ENCODE peak calls at places on chromosomes 1 and 21, in six cellular contexts. G, X, U, D, O and K are unnamed samples.

GRCh38 chr1:91784191-91784590 is 101.8 kb downstream of the TGFBR3 start:
- DNase-seq in X (no peak), U (no peak), O (no peak), G (no peak), D (no peak), K (no peak)

GRCh38 chr21:40853956-40854688 is 7.2 kb upstream of the DSCAM start:
- DNase-seq in O (no peak), X (no peak), G (no peak), D (no peak), U (no peak), K (no peak)

GRCh38 chr1:245621589-245621988 is 466.8 kb downstream of the KIF26B start:
- DNase-seq in G (no peak), O (no peak), U (peak; percentile 35), D (no peak), X (no peak), K (no peak)

GRCh38 chr1:66426231-66426853 is 107.6 kb upstream of the SGIP1 start:
- DNase-seq in O (no peak), X (no peak), G (no peak), D (no peak), U (peak; percentile 30), K (no peak)

GRCh38 chr1:207972350-207972749 is 61.4 kb upstream of the CD34 start:
- DNase-seq in O (no peak), U (no peak), D (no peak), X (no peak), G (no peak), K (no peak)

GRCh38 chr1:208007938-208008342 is 97.0 kb upstream of the CD34 start:
- DNase-seq in D (no peak), X (no peak), U (peak; percentile 89), G (no peak), O (no peak), K (no peak)

GRCh38 chr1:230066466-230067404 is at the start of gene GALNT2:
- DNase-seq in O (peak; percentile 90), G (peak; percentile 92), X (peak; percentile 96), U (peak; percentile 82), D (peak; percentile 87), K (peak; percentile 96)

GRCh38 chr1:81172483-81172882 is 628.3 kb upstream of the ADGRL2 start:
- DNase-seq in O (no peak), G (no peak), D (no peak), U (no peak), X (no peak), K (no peak)

GRCh38 chr1:111648826-111649225 is 29.2 kb downstream of the RAP1A start:
- DNase-seq in O (peak; percentile 33), U (no peak), G (no peak), D (peak; percentile 19), X (no peak), K (no peak)

GRCh38 chr1:38587734-38588133 is 271.8 kb downstream of the RRAGC start:
- DNase-seq in X (no peak), U (no peak), D (peak; percentile 18), O (peak; percentile 53), G (no peak), K (no peak)

GRCh38 chr1:35929730-35930592 is 944 bp upstream of the AGO3 start:
- DNase-seq in O (peak; percentile 53), D (peak; percentile 51), U (peak; percentile 67), G (peak; percentile 84), X (peak; percentile 65), K (peak; percentile 46)

GRCh38 chr1:198672124-198672523 is 33.3 kb downstream of the PTPRC start:
- DNase-seq in O (no peak), U (peak; percentile 89), X (no peak), G (no peak), D (no peak), K (no peak)

GRCh38 chr1:234611799-234612351 is 1.9 kb upstream of the IRF2BP2 start:
- DNase-seq in D (peak; percentile 45), X (peak; percentile 72), G (no peak), O (peak; percentile 38), U (no peak), K (peak; percentile 59)

GRCh38 chr1:113283914-113284313 is 106.4 kb upstream of the MAGI3 start:
- DNase-seq in U (peak; percentile 18), O (no peak), D (no peak), G (no peak), X (no peak), K (no peak)

GRCh38 chr1:229296541-229296941 is 25.6 kb downstream of the RAB4A start:
- DNase-seq in O (peak; percentile 24), G (no peak), X (peak; percentile 48), U (peak; percentile 83), D (peak; percentile 38), K (no peak)

GRCh38 chr1:236604218-236605029 is at the start of gene HEATR1:
- DNase-seq in G (peak; percentile 98), O (peak; percentile 94), D (peak; percentile 94), X (peak; percentile 96), U (peak; percentile 98), K (peak; percentile 92)

GRCh38 chr1:196546272-196547245 is 61.7 kb downstream of the KCNT2 start:
- DNase-seq in O (no peak), G (no peak), X (no peak), D (no peak), U (peak; percentile 41), K (no peak)

GRCh38 chr1:75937034-75937433 is 4.8 kb upstream of the ASB17 start:
- DNase-seq in O (no peak), X (no peak), D (no peak), G (no peak), U (peak; percentile 47), K (no peak)

GRCh38 chr1:1137256-1138045 is 21.6 kb upstream of the C1orf159 start:
- DNase-seq in G (no peak), O (no peak), U (no peak), D (no peak), X (no peak), K (no peak)

GRCh38 chr1:20184481-20184900 is 1.4 kb upstream of the UBXN10 start:
- DNase-seq in D (no peak), G (peak; percentile 74), X (peak; percentile 28), O (no peak), U (no peak), K (no peak)

GRCh38 chr1:1755852-1756251 is 22.4 kb downstream of the NADK start:
- DNase-seq in G (no peak), X (no peak), O (no peak), U (no peak), D (no peak), K (no peak)

GRCh38 chr1:3283849-3284248 is 170.6 kb upstream of the ARHGEF16 start:
- DNase-seq in G (peak; percentile 74), U (no peak), X (peak; percentile 60), O (peak; percentile 51), D (peak; percentile 53), K (peak; percentile 72)

GRCh38 chr1:96596226-96596625 is 125.4 kb upstream of the PTBP2 start:
- DNase-seq in X (peak; percentile 40), O (no peak), U (peak; percentile 13), G (peak; percentile 87), D (no peak), K (no peak)

GRCh38 chr1:13798120-13798519 is 98.1 kb downstream of the PRDM2 start:
- DNase-seq in O (no peak), G (no peak), U (no peak), X (no peak), D (no peak), K (no peak)

GRCh38 chr1:41138549-41138948 is 103.6 kb downstream of the SCMH1 start:
- DNase-seq in D (no peak), O (no peak), U (no peak), G (no peak), X (no peak), K (no peak)

GRCh38 chr1:41135196-41135947 is 106.7 kb downstream of the SCMH1 start:
- DNase-seq in U (no peak), D (no peak), G (peak; percentile 10), X (no peak), O (no peak), K (no peak)
- H3K36me3 ChIP-seq in U (no peaks in the 10 kb centered on the region), D (peaks cover 6% of the 10 kb centered on the region), G (no peaks in the 10 kb centered on the region), X (peaks cover 4% of the 10 kb centered on the region), O (peaks cover 41% of the 10 kb centered on the region), K (no peaks in the 10 kb centered on the region)

GRCh38 chr1:174700775-174701174 is 253.0 kb downstream of the GPR52 start:
- DNase-seq in X (no peak), D (no peak), U (no peak), G (no peak), O (no peak), K (no peak)
- H3K36me3 ChIP-seq in X (no peaks in the 10 kb centered on the region), D (no peaks in the 10 kb centered on the region), U (no peaks in the 10 kb centered on the region), G (no peaks in the 10 kb centered on the region), O (no peaks in the 10 kb centered on the region), K (no peaks in the 10 kb centered on the region)

DNA sequence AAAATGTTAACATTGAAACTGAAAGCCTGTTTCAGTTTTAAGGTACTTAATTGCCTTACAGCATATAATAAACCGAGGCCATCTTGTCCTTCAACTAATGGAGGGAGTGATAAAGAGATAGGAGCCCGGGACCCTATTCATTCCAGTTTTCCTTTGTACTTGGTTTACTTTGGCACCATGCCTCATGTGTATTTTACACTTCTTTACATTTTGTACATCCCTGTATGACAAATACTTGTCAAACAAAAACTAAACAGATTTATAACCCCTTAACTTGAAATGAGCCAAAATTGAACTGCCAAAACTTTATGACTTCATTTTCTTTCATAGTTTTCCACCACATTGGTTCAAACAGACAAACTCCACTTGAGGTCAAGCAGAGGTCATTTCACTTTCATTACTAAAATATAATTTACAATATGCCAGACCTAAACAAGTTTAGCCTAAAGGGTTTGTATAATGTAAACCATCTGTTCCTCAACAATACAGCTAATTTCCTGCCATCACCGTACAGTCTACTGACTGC is 30.9 kb upstream of the UBE2U start:
- DNase-seq in G (no peak), U (peak; percentile 49), D (no peak), X (peak; percentile 43), O (no peak), K (no peak)
- H3K36me3 ChIP-seq in G (peaks cover 12% of the 10 kb centered on the region), U (no peaks in the 10 kb centered on the region), D (no peaks in the 10 kb centered on the region), X (no peaks in the 10 kb centered on the region), O (peaks cover 4% of the 10 kb centered on the region), K (no peaks in the 10 kb centered on the region)

GRCh38 chr21:45537111-45537745 is 5.0 kb downstream of the SLC19A1 start:
- DNase-seq in X (no peak), O (peak; percentile 11), G (no peak), U (no peak), D (no peak), K (no peak)

GRCh38 chr21:45539046-45539795 is 3.0 kb downstream of the SLC19A1 start:
- DNase-seq in G (no peak), X (no peak), O (peak; percentile 11), D (no peak), U (no peak), K (peak; percentile 20)

GRCh38 chr21:45539796-45540600 is 2.2 kb downstream of the SLC19A1 start:
- DNase-seq in G (no peak), X (no peak), U (no peak), D (no peak), O (peak; percentile 10), K (peak; percentile 52)

GRCh38 chr21:45537746-45538291 is 4.4 kb downstream of the SLC19A1 start:
- DNase-seq in U (no peak), D (no peak), G (no peak), O (peak; percentile 6), X (no peak), K (no peak)

DNA sequence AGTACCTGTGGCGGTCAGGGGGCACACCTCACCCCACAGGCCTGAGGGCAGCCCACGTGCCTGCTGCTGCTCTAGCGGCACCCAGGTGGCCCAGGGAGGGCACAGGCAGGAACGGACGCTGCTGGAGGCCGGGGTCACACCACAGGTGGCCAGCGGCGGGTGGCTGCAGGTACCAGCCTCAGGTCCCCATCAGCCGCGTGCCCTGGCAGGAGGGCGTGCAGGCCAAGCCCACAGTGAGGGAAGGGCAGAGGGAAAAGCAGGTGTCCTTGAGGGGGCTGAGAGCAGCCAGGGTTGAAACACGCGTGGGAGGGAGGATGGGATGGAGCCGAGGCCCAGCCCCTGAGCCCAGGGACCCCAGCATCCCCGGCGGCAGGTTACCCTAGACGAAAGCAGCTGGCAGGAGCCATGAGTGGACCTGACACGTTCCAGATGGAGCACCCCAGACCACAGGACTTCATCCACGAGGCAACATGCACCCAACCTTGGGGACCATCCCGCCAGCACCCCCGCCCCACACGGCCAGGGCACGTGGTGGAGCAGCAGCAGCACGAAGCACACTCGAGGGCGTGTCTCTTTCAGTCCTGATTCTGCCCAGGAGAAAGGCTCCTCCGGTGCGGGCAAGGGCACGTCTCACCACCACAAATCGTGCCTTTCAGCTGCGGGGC is 3.7 kb downstream of the SLC19A1 start:
- DNase-seq in D (no peak), O (peak; percentile 10), X (no peak), G (no peak), U (no peak), K (no peak)
- H3K36me3 ChIP-seq in D (no peaks in the 10 kb centered on the region), O (no peaks in the 10 kb centered on the region), X (no peaks in the 10 kb centered on the region), G (no peaks in the 10 kb centered on the region), U (no peaks in the 10 kb centered on the region), K (no peaks in the 10 kb centered on the region)